ENCODE peak calls at places on chromosomes 6 and 20, in eight cellular contexts. G, I, M, U, W, A, V and Q are unnamed samples.

GRCh38 chr20:50323777-50324604 is 133.4 kb downstream of the CEBPB start:
- DNase-seq in U (no peak), V (no peak), M (no peak), A (no peak), I (no peak), W (peak), G (no peak), Q (no peak)

GRCh38 chr20:35306931-35307517 is 14.8 kb upstream of the FAM83C start:
- DNase-seq in G (peak), U (no peak), M (no peak), W (peak), V (peak), I (peak), A (peak), Q (peak)

GRCh38 chr6:125718109-125718508 is 31.3 kb upstream of the HEY2 start:
- DNase-seq in M (no peak), U (no peak), W (no peak), V (no peak), G (no peak), I (no peak), A (no peak), Q (no peak)

GRCh38 chr20:23156170-23156841 is 70.2 kb upstream of the CD93 start:
- DNase-seq in G (peak), W (no peak), U (no peak), V (peak), I (peak), M (peak), A (no peak), Q (peak)

GRCh38 chr6:116596815-116597214 is 19.5 kb upstream of the RSPH4A start:
- DNase-seq in I (peak), A (peak), G (no peak), V (peak), W (no peak), U (no peak), M (no peak), Q (no peak)

GRCh38 chr20:20366551-20366895 is 1.4 kb upstream of the INSM1 start:
- DNase-seq in V (no peak), A (peak), M (no peak), U (no peak), I (no peak), W (peak), G (no peak), Q (no peak)

GRCh38 chr20:13418263-13419229 is 197.5 kb downstream of the ISM1 start:
- DNase-seq in U (no peak), A (no peak), M (no peak), G (no peak), I (peak), V (no peak), W (no peak), Q (no peak)

GRCh38 chr20:48629960-48630315 is 197.9 kb downstream of the PREX1 start:
- DNase-seq in V (no peak), U (no peak), I (no peak), A (no peak), M (no peak), W (no peak), G (no peak), Q (no peak)

GRCh38 chr20:45500022-45500421 is 15.4 kb downstream of the SPINT3 start:
- DNase-seq in I (peak), G (no peak), A (no peak), M (no peak), U (no peak), V (no peak), W (no peak), Q (no peak)

GRCh38 chr20:7708112-7708511 is 232.1 kb downstream of the HAO1 start:
- DNase-seq in W (no peak), A (no peak), V (no peak), U (no peak), I (no peak), G (no peak), M (no peak), Q (no peak)

GRCh38 chr6:114740547-114740946 is 397.7 kb upstream of the HS3ST5 start:
- DNase-seq in A (no peak), M (no peak), I (no peak), U (no peak), V (no peak), W (no peak), G (no peak), Q (no peak)

GRCh38 chr20:57529810-57530209 is 4.9 kb upstream of the CTCFL start:
- DNase-seq in G (no peak), A (no peak), M (no peak), I (no peak), U (no peak), V (no peak), W (no peak), Q (no peak)

GRCh38 chr6:156395276-156395675 is 381.9 kb upstream of the ARID1B start:
- DNase-seq in W (no peak), G (no peak), I (no peak), V (no peak), U (peak), A (no peak), M (no peak), Q (no peak)

DNA sequence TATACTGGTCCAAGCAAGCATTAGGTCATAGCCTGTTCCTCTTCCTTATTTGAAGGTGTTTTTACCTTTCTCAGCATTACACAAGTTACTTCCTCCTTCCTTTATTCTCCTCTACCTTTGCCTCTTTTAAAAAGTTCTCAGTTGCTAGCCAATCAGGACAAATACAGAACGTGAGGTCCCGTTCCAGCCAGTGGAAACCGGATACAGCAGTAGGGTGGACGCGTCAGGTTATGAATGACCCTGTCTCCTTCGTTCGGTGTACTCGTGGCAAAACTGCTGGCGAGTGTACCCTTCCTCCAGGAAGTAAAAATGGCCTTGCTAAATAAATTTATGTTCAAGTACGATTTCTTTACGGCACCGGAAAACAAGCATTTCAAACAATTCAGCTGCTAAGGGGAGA is 76.9 kb upstream of the MLN start:
- DNase-seq in W (no peak), U (no peak), V (no peak), A (no peak), G (no peak), M (no peak), I (no peak), Q (no peak)
- TF ChIP-seq REST in W (no peak), U (no peak), V (no peak), A (no peak), G (no peak), M (no peak), I (no peak), Q (no peak)

GRCh38 chr6:38638941-38639497 is 710 bp downstream of the BTBD9 start:
- DNase-seq in U (no peak), G (peak), W (no peak), I (peak), A (peak), M (no peak), V (no peak), Q (peak)

GRCh38 chr6:38637756-38638155 is 2.0 kb downstream of the BTBD9 start:
- DNase-seq in U (no peak), M (no peak), A (no peak), G (no peak), I (no peak), V (no peak), W (no peak), Q (no peak)

GRCh38 chr6:38636027-38636426 is 3.7 kb downstream of the BTBD9 start:
- DNase-seq in M (no peak), G (no peak), V (no peak), A (no peak), U (no peak), W (no peak), I (no peak), Q (no peak)

GRCh38 chr6:38640216-38640909 is 634 bp upstream of the BTBD9 start:
- DNase-seq in I (no peak), A (peak), M (peak), U (peak), W (no peak), V (no peak), G (no peak), Q (no peak)

DNA sequence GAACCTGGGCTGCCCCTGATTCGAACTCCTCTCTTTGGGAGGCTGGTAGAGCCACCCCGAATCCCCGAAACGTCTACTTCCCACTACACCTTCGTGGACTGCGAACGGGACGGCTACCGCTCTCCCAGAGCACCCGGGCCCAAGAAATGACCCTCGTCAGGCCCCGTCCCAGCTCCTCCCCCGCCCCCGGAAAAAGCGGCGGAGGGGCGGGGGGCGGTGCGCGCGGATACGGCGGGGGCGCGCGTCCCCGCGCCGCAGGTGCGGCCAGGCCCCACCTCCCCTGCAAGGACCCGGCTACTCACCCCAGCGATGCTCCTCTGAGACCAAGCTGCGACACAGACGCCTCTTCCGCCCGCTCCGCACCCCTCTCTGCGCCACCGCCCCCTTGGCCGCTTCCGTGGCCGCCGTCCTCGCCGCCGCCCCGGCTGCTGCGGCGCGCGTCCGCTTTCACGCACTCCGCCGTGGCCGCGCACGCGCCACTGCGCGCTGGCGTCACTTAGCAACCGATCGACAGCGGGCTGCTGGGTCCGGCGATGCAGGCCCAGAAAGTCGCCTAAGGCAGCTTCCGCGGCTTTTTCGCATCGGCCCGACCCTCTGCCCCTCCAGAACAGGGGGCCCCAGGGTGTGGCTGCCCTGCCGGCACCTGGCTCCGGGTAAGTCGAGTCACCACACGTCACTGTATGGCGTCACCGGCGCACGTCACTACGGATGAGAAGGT is at the start of gene BTBD9:
- DNase-seq in A (peak), M (peak), G (peak), V (peak), I (peak), U (peak), W (peak), Q (peak)
- TF ChIP-seq POLR2AphosphoS5 in A (peak), M (peak), G (peak), V (no peak), I (peak), U (peak), W (peak), Q (no peak)

GRCh38 chr6:110387986-110388385 is 27.4 kb downstream of the DDO start:
- DNase-seq in G (no peak), W (no peak), V (no peak), I (no peak), U (no peak), A (no peak), M (no peak), Q (no peak)

GRCh38 chr6:110389689-110390382 is 25.5 kb downstream of the DDO start:
- DNase-seq in W (no peak), A (no peak), I (no peak), V (no peak), M (no peak), G (no peak), U (no peak), Q (no peak)

GRCh38 chr6:110390404-110390803 is 25.0 kb downstream of the DDO start:
- DNase-seq in M (no peak), V (no peak), A (no peak), U (no peak), I (no peak), G (no peak), W (no peak), Q (no peak)

GRCh38 chr6:110385458-110385863 is 27.3 kb upstream of the METTL24 start:
- DNase-seq in G (no peak), I (peak), U (no peak), M (no peak), W (no peak), V (no peak), A (no peak), Q (no peak)
- H3K27ac ChIP-seq in G (no peak), I (no peak), U (no peak), M (no peak), W (no peak), V (no peak), A (no peak), Q (no peak)

DNA sequence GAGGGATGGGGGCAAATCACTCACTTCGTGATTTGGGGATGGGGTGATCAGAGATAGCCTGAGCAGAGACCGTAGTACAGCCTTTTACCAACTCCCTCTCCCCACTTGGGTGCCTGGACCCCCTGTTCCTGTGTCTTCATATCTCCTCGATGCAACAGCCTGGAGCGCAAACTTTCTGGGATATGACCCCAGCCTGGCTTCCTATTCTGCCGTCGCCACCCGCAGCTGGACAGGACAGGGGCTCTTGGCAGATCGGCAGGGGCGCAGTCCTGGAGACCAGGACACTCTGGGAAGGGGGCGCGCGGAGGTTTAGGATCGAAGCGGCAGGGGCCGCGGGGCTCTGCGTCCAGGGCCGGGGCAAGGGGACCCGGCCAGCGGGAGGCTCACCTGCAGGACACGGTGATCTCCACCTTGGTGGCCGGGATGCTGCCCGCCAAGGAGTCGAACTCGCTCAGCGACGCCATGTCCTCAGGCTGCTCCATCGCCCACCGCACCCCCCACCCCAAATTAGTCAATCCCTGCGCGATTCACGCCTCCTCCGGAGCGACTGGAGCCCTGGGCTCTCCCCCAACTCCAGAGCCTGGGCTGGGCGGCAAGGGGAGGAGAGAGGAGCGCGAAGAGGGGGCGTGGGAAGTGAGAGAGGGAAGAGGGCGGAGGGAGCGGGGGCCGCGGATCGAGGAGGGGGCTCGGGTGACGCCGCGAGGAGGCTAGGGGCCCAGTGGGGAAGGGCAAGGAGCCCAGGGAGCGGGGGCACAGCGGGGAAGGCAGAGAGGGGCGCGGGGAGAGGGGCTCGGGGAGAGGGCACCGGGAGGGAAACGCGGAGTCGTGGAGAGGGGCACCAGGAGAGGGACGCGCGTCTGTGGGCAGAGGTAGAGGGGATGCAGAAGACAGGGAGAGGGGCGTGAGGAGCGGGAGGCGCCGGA is at the start of gene CPNE5:
- DNase-seq in M (no peak), U (no peak), G (no peak), I (no peak), A (peak), W (peak), V (no peak), Q (no peak)
- TF ChIP-seq REST in M (no peak), U (no peak), G (no peak), I (no peak), A (no peak), W (no peak), V (no peak), Q (no peak)

GRCh38 chr6:145469021-145469420 is 266.3 kb downstream of the EPM2A start:
- DNase-seq in A (no peak), V (no peak), W (no peak), I (no peak), M (no peak), U (no peak), G (no peak), Q (no peak)
- TF ChIP-seq POLR2AphosphoS5 in A (no peak), V (no peak), W (no peak), I (no peak), M (no peak), U (no peak), G (no peak), Q (no peak)